ENCODE peak calls at places on chromosomes 12 and 14, in four cellular contexts. I is WTC11, M is HepG2, E is K562. V is an unnamed sample.

GRCh38 chr14:80927385-80927989 is 14.1 kb downstream of the CEP128 start:
- DNase-seq in I (peak; percentile 29), M (no peak), E (no peak), V (no peak)

GRCh38 chr12:118409834-118410233 is 33.5 kb downstream of the SUDS3 start:
- DNase-seq in I (no peak), M (no peak), E (peak; percentile 63), V (no peak)

GRCh38 chr14:79356040-79356439 is 855.3 kb downstream of the DIO2 start:
- DNase-seq in I (no peak), M (no peak), E (no peak), V (no peak)

GRCh38 chr12:57631566-57632368 is 1.2 kb downstream of the B4GALNT1 start:
- DNase-seq in I (peak; percentile 32), M (no peak), E (no peak), V (no peak)

GRCh38 chr12:116600959-116601358 is 41.8 kb downstream of the MAP1LC3B2 start:
- DNase-seq in I (no peak), M (no peak), E (no peak), V (no peak)

GRCh38 chr12:38154096-38155019 is 162.2 kb upstream of the ALG10B start:
- DNase-seq in I (no peak), M (no peak), E (no peak), V (no peak)

GRCh38 chr12:102876883-102877282 is 40.2 kb downstream of the PAH start:
- DNase-seq in I (peak; percentile 65), M (no peak), E (no peak), V (no peak)

GRCh38 chr14:71231521-71232393 is 324.5 kb downstream of the PCNX1 start:
- DNase-seq in I (peak; percentile 19), M (no peak), E (peak; percentile 11), V (peak; percentile 33)

GRCh38 chr12:53097207-53097563 is 282 bp upstream of the IGFBP6 start:
- DNase-seq in I (peak; percentile 42), M (no peak), E (no peak), V (no peak)

GRCh38 chr14:91303091-91303923 is 58.8 kb upstream of the GPR68 start:
- DNase-seq in I (peak; percentile 100), M (peak; percentile 28), E (peak; percentile 97), V (no peak)

GRCh38 chr12:6500466-6500865 is 6.6 kb downstream of the NCAPD2 start:
- DNase-seq in I (no peak), M (no peak), E (no peak), V (no peak)
- TF ChIP-seq ESRRA in I (no peak), M (no peak), E (no peak), V (no peak)

GRCh38 chr12:15757553-15758255 is 31.5 kb downstream of the EPS8 start:
- DNase-seq in I (no peak), M (peak; percentile 15), E (no peak), V (no peak)
- TF ChIP-seq TCF7 in I (no peak), M (no peak), E (no peak), V (no peak)

GRCh38 chr12:69417741-69418167 is 52.4 kb upstream of the FRS2 start:
- DNase-seq in I (no peak), M (peak; percentile 81), E (no peak), V (no peak)

GRCh38 chr12:69419701-69420100 is 50.5 kb upstream of the FRS2 start:
- DNase-seq in I (no peak), M (no peak), E (no peak), V (no peak)

GRCh38 chr12:69415471-69416275 is 54.5 kb upstream of the FRS2 start:
- DNase-seq in I (peak; percentile 47), M (peak; percentile 68), E (no peak), V (no peak)

GRCh38 chr12:69421548-69421947 is 48.6 kb upstream of the FRS2 start:
- DNase-seq in I (no peak), M (no peak), E (no peak), V (no peak)

GRCh38 chr12:69417231-69417630 is 53.0 kb upstream of the FRS2 start:
- DNase-seq in I (no peak), M (no peak), E (no peak), V (no peak)
- TF ChIP-seq ESRRA in I (no peak), M (no peak), E (no peak), V (no peak)

GRCh38 chr14:23349156-23349845 is 3.4 kb downstream of the SLC22A17 start:
- DNase-seq in I (no peak), M (no peak), E (no peak), V (no peak)

GRCh38 chr14:23354990-23355389 is 2.3 kb upstream of the SLC22A17 start:
- DNase-seq in I (no peak), M (no peak), E (no peak), V (no peak)

GRCh38 chr14:23352506-23353432 is at the start of gene SLC22A17:
- DNase-seq in I (peak; percentile 84), M (peak; percentile 45), E (no peak), V (no peak)

GRCh38 chr14:23353433-23353780 is 720 bp upstream of the SLC22A17 start:
- DNase-seq in I (no peak), M (no peak), E (no peak), V (no peak)

GRCh38 chr14:23351681-23352505 is 794 bp downstream of the SLC22A17 start:
- DNase-seq in I (peak; percentile 54), M (no peak), E (peak; percentile 27), V (no peak)
- TF ChIP-seq TCF7 in I (no peak), M (no peak), E (no peak), V (no peak)

GRCh38 chr12:25694072-25694471 is 141.0 kb upstream of the LMNTD1 start:
- DNase-seq in I (no peak), M (peak; percentile 6), E (no peak), V (no peak)
- TF ChIP-seq ESRRA in I (no peak), M (no peak), E (no peak), V (no peak)

GRCh38 chr12:108107293-108107692 is 21.8 kb upstream of the WSCD2 start:
- DNase-seq in I (no peak), M (no peak), E (no peak), V (no peak)
- TF ChIP-seq TCF7 in I (no peak), M (no peak), E (no peak), V (no peak)

GRCh38 chr12:66399626-66399931 is 97.3 kb downstream of the HELB start:
- DNase-seq in I (no peak), M (no peak), E (no peak), V (no peak)
- TF ChIP-seq ESRRA in I (no peak), M (no peak), E (no peak), V (no peak)

DNA sequence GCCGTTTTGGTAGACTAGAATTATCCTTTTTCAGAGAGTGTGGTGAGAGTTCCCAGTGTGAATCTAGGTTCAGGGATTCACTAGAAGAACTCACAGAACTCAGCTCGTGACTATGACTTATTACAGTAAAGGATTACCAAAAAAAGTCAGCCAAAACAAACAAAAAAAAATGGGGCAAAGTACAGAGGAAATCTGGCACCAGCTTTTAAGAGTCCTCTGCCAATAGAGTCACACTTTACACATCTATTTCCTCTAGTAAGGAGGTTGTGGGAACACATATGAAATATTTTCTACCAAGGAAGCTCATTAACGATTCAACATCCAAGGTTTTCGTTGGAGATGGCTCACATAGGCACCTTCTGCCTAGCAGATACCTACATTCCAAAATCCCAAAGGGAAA is 28.2 kb downstream of the TSPAN19 start:
- DNase-seq in I (no peak), M (no peak), E (no peak), V (no peak)
- TF ChIP-seq TCF7 in I (no peak), M (no peak), E (no peak), V (no peak)

DNA sequence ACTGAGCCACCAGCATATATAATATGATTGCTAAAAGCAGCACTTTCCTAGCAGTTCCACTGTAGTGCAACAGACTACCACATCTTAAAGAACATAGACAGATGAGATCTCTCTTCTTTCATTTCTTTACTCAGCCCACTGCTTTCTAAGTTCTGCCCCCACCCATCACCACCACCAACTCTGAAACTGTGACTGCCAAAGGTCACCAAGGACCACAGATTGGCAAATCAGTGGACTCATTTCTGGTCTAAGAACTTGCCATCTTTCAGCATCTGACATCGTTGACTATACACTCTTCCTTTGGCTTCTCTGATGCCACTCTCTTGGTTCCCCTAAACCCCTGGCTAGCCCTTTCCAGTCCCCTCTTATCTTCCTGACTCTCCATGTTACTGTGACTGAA is 38.4 kb downstream of the IFNG start:
- DNase-seq in I (no peak), M (no peak), E (no peak), V (no peak)
- TF ChIP-seq ESRRA in I (no peak), M (no peak), E (no peak), V (no peak)